ENCODE peak calls at places on chromosome 3, in eight cellular contexts. I is SK-N-SH, A is HCT116, M is GM23248, J is GM23338, T is neural progenitor cell, N is hepatocyte, Q is MM.1S. F is an unnamed sample.

GRCh38 chr3:197801801-197802504 is 10.9 kb downstream of the LRCH3 start:
- DNase-seq in I (no peak), A (no peak), M (peak), J (peak), T (no peak), N (no peak), Q (peak), F (peak)

GRCh38 chr3:153273217-153273616 is 111.2 kb downstream of the RAP2B start:
- DNase-seq in I (no peak), A (no peak), M (no peak), J (no peak), T (no peak), N (no peak), Q (no peak), F (no peak)

GRCh38 chr3:71724584-71725278 is 471 bp downstream of the EIF4E3 start:
- DNase-seq in I (peak), A (no peak), M (peak), J (peak), T (peak), N (peak), Q (peak), F (no peak)

GRCh38 chr3:151579571-151580270 is 118.9 kb upstream of the IGSF10 start:
- DNase-seq in I (no peak), A (no peak), M (peak), J (no peak), T (no peak), N (no peak), Q (no peak), F (no peak)

GRCh38 chr3:152254031-152254430 is 14.7 kb upstream of the MBNL1 start:
- DNase-seq in I (no peak), A (no peak), M (no peak), J (no peak), T (no peak), N (no peak), Q (no peak), F (peak)

GRCh38 chr3:117628896-117629295 is 919.3 kb downstream of the TUSC7 start:
- DNase-seq in I (peak), A (no peak), M (peak), J (no peak), T (no peak), N (peak), Q (peak), F (peak)

GRCh38 chr3:58728723-58729122 is 62.1 kb upstream of the FAM3D start:
- DNase-seq in I (no peak), A (no peak), M (no peak), J (no peak), T (no peak), N (no peak), Q (no peak), F (no peak)

GRCh38 chr3:36792342-36792741 is 28.0 kb upstream of the DCLK3 start:
- DNase-seq in I (peak), A (peak), M (peak), J (peak), T (peak), N (peak), Q (peak), F (peak)

GRCh38 chr3:22225161-22225560 is 474.2 kb upstream of the ZNF385D start:
- DNase-seq in I (no peak), A (no peak), M (no peak), J (peak), T (peak), N (no peak), Q (no peak), F (no peak)

GRCh38 chr3:39124876-39125836 is 17.7 kb downstream of the TTC21A start:
- DNase-seq in I (no peak), A (no peak), M (peak), J (peak), T (peak), N (peak), Q (no peak), F (no peak)

GRCh38 chr3:177597325-177598109 is 400.2 kb upstream of the TBL1XR1 start:
- DNase-seq in I (peak), A (no peak), M (peak), J (no peak), T (no peak), N (peak), Q (peak), F (peak)

GRCh38 chr3:31403197-31403596 is 129.5 kb upstream of the STT3B start:
- DNase-seq in I (peak), A (no peak), M (no peak), J (no peak), T (no peak), N (no peak), Q (no peak), F (no peak)

GRCh38 chr3:184814214-184814613 is 2.2 kb downstream of the VPS8 start:
- DNase-seq in I (no peak), A (no peak), M (no peak), J (no peak), T (no peak), N (no peak), Q (peak), F (peak)

GRCh38 chr3:141575879-141576743 is 89.3 kb downstream of the RASA2 start:
- DNase-seq in I (peak), A (no peak), M (peak), J (peak), T (no peak), N (peak), Q (peak), F (peak)

GRCh38 chr3:195909645-195910498 is 1.5 kb upstream of the TNK2 start:
- DNase-seq in I (peak), A (peak), M (peak), J (peak), T (peak), N (peak), Q (peak), F (peak)

GRCh38 chr3:33773627-33774026 is 24.8 kb upstream of the PDCD6IP start:
- DNase-seq in I (no peak), A (no peak), M (peak), J (peak), T (no peak), N (peak), Q (no peak), F (no peak)

GRCh38 chr3:9916346-9916733 is 558 bp upstream of the IL17RC start:
- DNase-seq in I (no peak), A (no peak), M (peak), J (peak), T (peak), N (no peak), Q (no peak), F (no peak)

GRCh38 chr3:100260081-100260684 is 609 bp upstream of the TBC1D23 start:
- DNase-seq in I (no peak), A (no peak), M (peak), J (peak), T (peak), N (peak), Q (no peak), F (no peak)

GRCh38 chr3:58656631-58657030 is 9.9 kb downstream of the FAM3D start:
- DNase-seq in I (no peak), A (no peak), M (no peak), J (no peak), T (no peak), N (no peak), Q (no peak), F (no peak)

GRCh38 chr3:156816091-156816793 is 9.9 kb upstream of the LEKR1 start:
- DNase-seq in I (no peak), A (no peak), M (peak), J (peak), T (peak), N (peak), Q (no peak), F (no peak)

GRCh38 chr3:183212096-183212495 is 41.0 kb upstream of the B3GNT5 start:
- DNase-seq in I (no peak), A (no peak), M (no peak), J (no peak), T (no peak), N (no peak), Q (no peak), F (no peak)

GRCh38 chr3:15998896-15999295 is 175.6 kb upstream of the GALNT15 start:
- DNase-seq in I (no peak), A (no peak), M (no peak), J (no peak), T (no peak), N (no peak), Q (no peak), F (no peak)

GRCh38 chr3:186665484-186666188 is at the start of gene HRG:
- DNase-seq in I (no peak), A (no peak), M (no peak), J (no peak), T (no peak), N (no peak), Q (no peak), F (no peak)

GRCh38 chr3:186671051-186671450 is 5.2 kb downstream of the HRG start:
- DNase-seq in I (no peak), A (no peak), M (no peak), J (no peak), T (no peak), N (no peak), Q (no peak), F (no peak)

GRCh38 chr3:186670148-186670547 is 4.3 kb downstream of the HRG start:
- DNase-seq in I (no peak), A (no peak), M (no peak), J (no peak), T (no peak), N (no peak), Q (no peak), F (no peak)

GRCh38 chr3:186668426-186668825 is 2.6 kb downstream of the HRG start:
- DNase-seq in I (no peak), A (no peak), M (no peak), J (no peak), T (no peak), N (no peak), Q (no peak), F (no peak)

GRCh38 chr3:186669378-186670084 is 3.7 kb downstream of the HRG start:
- DNase-seq in I (no peak), A (peak), M (no peak), J (no peak), T (no peak), N (no peak), Q (peak), F (peak)
- H2AFZ ChIP-seq in I (no peak), A (peak), M (no peak), J (peak), T (no peak), N (no peak), Q (peak), F (peak)

GRCh38 chr3:6807967-6808588 is 52.8 kb upstream of the GRM7 start:
- DNase-seq in I (no peak), A (no peak), M (peak), J (peak), T (no peak), N (peak), Q (no peak), F (no peak)

GRCh38 chr3:6806991-6807390 is 53.9 kb upstream of the GRM7 start:
- DNase-seq in I (no peak), A (no peak), M (no peak), J (no peak), T (no peak), N (no peak), Q (no peak), F (no peak)

GRCh38 chr3:6805236-6805635 is 55.7 kb upstream of the GRM7 start:
- DNase-seq in I (no peak), A (no peak), M (no peak), J (no peak), T (no peak), N (no peak), Q (no peak), F (no peak)

GRCh38 chr3:6799264-6799915 is 61.5 kb upstream of the GRM7 start:
- DNase-seq in I (peak), A (peak), M (peak), J (peak), T (peak), N (peak), Q (peak), F (peak)

GRCh38 chr3:6803652-6804051 is 57.3 kb upstream of the GRM7 start:
- DNase-seq in I (no peak), A (no peak), M (no peak), J (no peak), T (no peak), N (no peak), Q (no peak), F (no peak)
- TF ChIP-seq EZH2phosphoT487 in I (no peak), A (no peak), M (no peak), J (no peak), T (no peak), N (no peak), Q (no peak), F (no peak)

DNA sequence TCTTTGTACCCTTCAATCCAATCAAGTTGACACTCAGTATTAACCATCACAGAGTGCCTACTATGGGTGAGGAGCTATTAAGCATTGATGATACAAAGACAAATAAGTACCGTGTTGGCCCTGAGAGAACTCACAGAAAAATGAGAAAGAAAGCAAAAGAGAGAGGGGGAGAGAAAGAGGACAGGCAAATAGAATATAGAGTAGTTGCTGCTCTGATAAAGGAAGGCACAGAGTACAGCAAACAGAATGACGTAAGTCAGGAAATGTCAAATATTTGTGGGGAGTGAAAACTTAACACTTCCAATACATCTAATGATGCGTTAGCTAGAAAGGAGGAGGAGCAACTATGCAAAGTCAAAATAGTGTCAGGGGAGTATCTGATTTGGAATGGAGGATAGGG is 320.6 kb upstream of the KCNH8 start:
- DNase-seq in I (no peak), A (no peak), M (no peak), J (no peak), T (no peak), N (no peak), Q (no peak), F (no peak)
- H2AFZ ChIP-seq in I (no peak), A (no peak), M (no peak), J (no peak), T (no peak), N (no peak), Q (no peak), F (no peak)

GRCh38 chr3:133575121-133575520 is 1.6 kb downstream of the CDV3 start:
- DNase-seq in I (no peak), A (no peak), M (peak), J (no peak), T (no peak), N (no peak), Q (peak), F (peak)

GRCh38 chr3:133573629-133574194 is at the start of gene CDV3:
- DNase-seq in I (peak), A (no peak), M (no peak), J (peak), T (peak), N (no peak), Q (no peak), F (peak)

GRCh38 chr3:133572158-133573053 is 1.1 kb upstream of the CDV3 start:
- DNase-seq in I (no peak), A (no peak), M (peak), J (peak), T (no peak), N (peak), Q (peak), F (peak)

GRCh38 chr3:133574260-133574881 is 885 bp downstream of the CDV3 start:
- DNase-seq in I (peak), A (no peak), M (peak), J (peak), T (peak), N (peak), Q (peak), F (peak)

GRCh38 chr3:133573054-133573628 is 345 bp upstream of the CDV3 start:
- DNase-seq in I (peak), A (peak), M (peak), J (peak), T (peak), N (peak), Q (peak), F (peak)
- TF ChIP-seq EZH2phosphoT487 in I (no peak), A (no peak), M (no peak), J (no peak), T (no peak), N (no peak), Q (no peak), F (no peak)

GRCh38 chr3:107260221-107260620 is 117.0 kb upstream of the CCDC54 start:
- DNase-seq in I (no peak), A (no peak), M (no peak), J (no peak), T (no peak), N (no peak), Q (no peak), F (no peak)

GRCh38 chr3:107264888-107265287 is 112.4 kb upstream of the CCDC54 start:
- DNase-seq in I (no peak), A (no peak), M (no peak), J (peak), T (no peak), N (peak), Q (no peak), F (no peak)

GRCh38 chr3:107268461-107268860 is 108.8 kb upstream of the CCDC54 start:
- DNase-seq in I (no peak), A (no peak), M (no peak), J (no peak), T (no peak), N (no peak), Q (no peak), F (no peak)

GRCh38 chr3:107265526-107265925 is 111.7 kb upstream of the CCDC54 start:
- DNase-seq in I (no peak), A (no peak), M (no peak), J (no peak), T (no peak), N (no peak), Q (no peak), F (no peak)

GRCh38 chr3:107263269-107264021 is 113.8 kb upstream of the CCDC54 start:
- DNase-seq in I (no peak), A (no peak), M (no peak), J (no peak), T (no peak), N (no peak), Q (peak), F (no peak)
- H2AFZ ChIP-seq in I (no peak), A (no peak), M (peak), J (peak), T (no peak), N (no peak), Q (peak), F (no peak)

F was measured in OCI-LY7.